ENCODE peak calls at places on chromosomes 5 and 9, in ten cellular contexts. H is gastrocnemius medialis, Z is uterus, R is ovary, G is GM12892, C is IMR-90, M is A549, S is vagina, E is right lobe of liver, L is HCT116. V is an unnamed sample.

GRCh38 chr9:99445920-99446319 is 223.8 kb downstream of the SEC61B start:
- DNase-seq in H (no peak), Z (no peak), R (no peak), G (no peak), C (no peak), M (no peak), S (no peak), E (no peak), L (no peak), V (no peak)

GRCh38 chr5:178467261-178468195 is 122.7 kb downstream of the COL23A1 start:
- DNase-seq in H (no peak), Z (peak), R (peak), G (no peak), C (peak), M (no peak), S (peak), E (no peak), L (no peak), V (no peak)

GRCh38 chr5:140443-140829 is 48.5 kb downstream of the PLEKHG4B start:
- DNase-seq in H (no peak), Z (no peak), R (no peak), G (no peak), C (no peak), M (no peak), S (no peak), E (no peak), L (no peak), V (no peak)

GRCh38 chr5:154756203-154756870 is 1.2 kb downstream of the LARP1 start:
- DNase-seq in H (peak), Z (peak), R (peak), G (no peak), C (no peak), M (no peak), S (no peak), E (peak), L (no peak), V (peak)

GRCh38 chr9:102114557-102114956 is 376.1 kb upstream of the GRIN3A start:
- DNase-seq in H (no peak), Z (no peak), R (no peak), G (no peak), C (no peak), M (no peak), S (no peak), E (peak), L (no peak), V (no peak)

GRCh38 chr9:78884611-78885150 is 587.8 kb downstream of the PSAT1 start:
- DNase-seq in H (no peak), Z (no peak), R (no peak), G (no peak), C (peak), M (no peak), S (no peak), E (no peak), L (no peak), V (no peak)

GRCh38 chr9:85212209-85212608 is 529.5 kb downstream of the AGTPBP1 start:
- DNase-seq in H (no peak), Z (no peak), R (no peak), G (no peak), C (no peak), M (no peak), S (no peak), E (no peak), L (peak), V (peak)

GRCh38 chr5:149145138-149145537 is 3.8 kb downstream of the ABLIM3 start:
- DNase-seq in H (no peak), Z (no peak), R (no peak), G (no peak), C (no peak), M (no peak), S (no peak), E (no peak), L (no peak), V (no peak)

GRCh38 chr9:134243778-134244467 is 79.6 kb upstream of the RNU6ATAC start:
- DNase-seq in H (peak), Z (no peak), R (no peak), G (no peak), C (peak), M (no peak), S (no peak), E (no peak), L (no peak), V (no peak)

GRCh38 chr5:180596115-180596667 is 4.9 kb upstream of the SCGB3A1 start:
- DNase-seq in H (no peak), Z (no peak), R (no peak), G (no peak), C (no peak), M (no peak), S (no peak), E (no peak), L (no peak), V (no peak)

GRCh38 chr9:127788337-127789011 is 2.6 kb downstream of the CDK9 start:
- DNase-seq in H (no peak), Z (no peak), R (peak), G (no peak), C (no peak), M (no peak), S (no peak), E (peak), L (no peak), V (no peak)

DNA sequence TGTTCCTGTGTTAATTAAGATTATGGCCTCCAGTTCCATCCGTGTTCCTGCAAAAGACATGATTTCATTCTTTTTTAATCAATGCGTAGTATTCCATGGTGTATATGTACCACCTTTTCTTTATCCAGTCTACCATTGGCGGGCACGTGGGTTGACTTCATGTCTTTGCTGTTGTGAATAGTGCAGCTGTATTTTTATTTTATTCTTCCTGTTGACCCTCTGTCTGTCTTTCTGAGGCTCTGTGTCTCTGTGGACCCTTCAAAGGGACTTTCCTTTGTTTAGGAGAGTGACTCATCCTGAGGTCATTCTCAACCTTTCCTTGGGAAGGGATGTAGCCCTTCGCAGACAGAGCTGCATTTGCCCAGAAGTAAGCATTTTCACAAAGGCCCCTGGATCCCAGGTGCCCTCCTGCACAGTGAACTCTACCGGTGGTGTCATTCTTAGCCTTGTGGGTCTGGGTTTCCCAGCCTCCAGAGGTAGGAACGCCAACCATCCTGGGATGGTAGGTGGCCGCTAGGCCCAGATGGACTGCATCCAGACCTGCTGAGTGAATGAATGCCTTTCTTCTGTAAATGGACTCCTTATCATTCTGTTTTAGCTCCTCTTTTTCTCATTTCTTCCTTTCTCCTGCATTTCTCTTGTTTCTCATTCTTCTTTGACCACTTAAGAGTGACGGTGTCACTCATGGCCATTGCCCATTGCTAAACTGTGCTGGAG is 22.4 kb downstream of the TRIO start:
- DNase-seq in H (no peak), Z (no peak), R (no peak), G (no peak), C (peak), M (peak), S (no peak), E (no peak), L (peak), V (no peak)
- TF ChIP-seq POLR2A in H (no peak), Z (no peak), R (no peak), G (no peak), C (no peak), M (no peak), S (no peak), E (no peak), L (no peak), V (no peak)

GRCh38 chr9:89318123-89319014 is at the start of gene SECISBP2:
- DNase-seq in H (peak), Z (peak), R (peak), G (peak), C (peak), M (peak), S (no peak), E (peak), L (peak), V (peak)
- TF ChIP-seq POLR2A in H (peak), Z (peak), R (peak), G (peak), C (peak), M (peak), S (no peak), E (peak), L (no peak), V (peak)

GRCh38 chr9:97982719-97983523 is at the start of gene ANP32B:
- DNase-seq in H (peak), Z (peak), R (peak), G (peak), C (peak), M (peak), S (no peak), E (peak), L (peak), V (peak)

GRCh38 chr9:97983524-97984187 is 515 bp downstream of the ANP32B start:
- DNase-seq in H (peak), Z (peak), R (peak), G (peak), C (peak), M (peak), S (no peak), E (peak), L (no peak), V (peak)

GRCh38 chr9:97986466-97986865 is 3.3 kb downstream of the ANP32B start:
- DNase-seq in H (peak), Z (no peak), R (no peak), G (no peak), C (no peak), M (no peak), S (no peak), E (no peak), L (no peak), V (no peak)

GRCh38 chr9:97985058-97985861 is 2.1 kb downstream of the ANP32B start:
- DNase-seq in H (no peak), Z (no peak), R (no peak), G (no peak), C (peak), M (peak), S (no peak), E (no peak), L (no peak), V (peak)

DNA sequence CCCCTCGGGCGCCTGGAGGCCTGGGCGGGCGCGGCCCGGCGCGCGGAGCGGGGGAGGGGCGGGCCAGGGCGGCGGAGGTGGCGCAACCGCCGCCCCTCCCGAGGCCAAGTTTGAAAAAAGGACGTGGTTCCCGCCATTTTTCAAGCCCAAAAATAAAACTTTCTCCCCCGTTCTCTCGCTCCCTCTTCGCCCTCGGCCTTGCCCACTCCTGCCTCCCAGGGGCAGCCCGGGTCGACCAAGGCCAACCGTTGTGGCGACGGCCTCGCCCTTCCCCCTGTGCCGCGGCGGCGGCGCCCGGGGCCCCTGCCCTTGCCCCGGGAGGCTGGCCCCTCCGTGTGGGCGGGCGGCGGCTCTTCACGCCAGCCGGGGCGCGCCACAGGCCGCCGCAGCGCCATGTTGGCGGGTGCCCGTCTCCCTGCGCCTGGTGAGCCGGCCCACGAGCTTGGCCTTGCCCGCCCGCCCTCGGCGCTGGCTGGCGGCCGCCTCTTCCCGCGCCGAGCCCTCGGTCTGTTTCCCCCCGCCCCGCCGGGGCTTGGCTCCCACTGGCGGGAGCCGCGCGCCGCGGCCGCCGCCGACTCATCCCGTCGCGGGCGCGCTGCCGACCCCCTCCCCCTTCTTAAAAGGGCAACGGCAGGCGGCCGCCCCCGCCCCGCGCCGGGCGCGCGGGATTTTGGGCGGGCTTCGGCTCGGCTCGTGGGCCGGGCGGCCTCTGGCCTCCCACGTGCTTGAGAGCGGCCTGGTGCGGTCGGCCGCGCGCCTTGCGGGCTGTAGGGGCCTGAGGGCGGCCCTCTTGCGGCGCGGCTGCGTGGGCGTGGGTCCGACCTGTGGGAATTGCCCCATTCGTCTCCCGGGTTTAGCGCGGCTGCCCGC is 1.3 kb downstream of the ANP32B start:
- DNase-seq in H (peak), Z (peak), R (peak), G (peak), C (peak), M (peak), S (no peak), E (peak), L (peak), V (peak)
- TF ChIP-seq POLR2A in H (peak), Z (peak), R (peak), G (peak), C (peak), M (peak), S (no peak), E (peak), L (no peak), V (peak)

GRCh38 chr5:81656788-81657187 is 94.1 kb downstream of the SSBP2 start:
- DNase-seq in H (no peak), Z (no peak), R (no peak), G (no peak), C (no peak), M (no peak), S (no peak), E (no peak), L (no peak), V (no peak)

GRCh38 chr5:81657386-81657785 is 93.5 kb downstream of the SSBP2 start:
- DNase-seq in H (no peak), Z (no peak), R (no peak), G (no peak), C (no peak), M (no peak), S (no peak), E (no peak), L (no peak), V (no peak)
- TF ChIP-seq POLR2A in H (no peak), Z (no peak), R (no peak), G (no peak), C (no peak), M (no peak), S (no peak), E (no peak), L (no peak), V (no peak)

GRCh38 chr9:4865685-4866084 is 72.9 kb downstream of the RCL1 start:
- DNase-seq in H (no peak), Z (no peak), R (no peak), G (no peak), C (no peak), M (no peak), S (no peak), E (no peak), L (no peak), V (no peak)
- TF ChIP-seq POLR2A in H (no peak), Z (no peak), R (no peak), G (no peak), C (no peak), M (no peak), S (no peak), E (no peak), L (no peak), V (no peak)

GRCh38 chr5:141529873-141530272 is 41.0 kb downstream of the PCDHGC5 start:
- DNase-seq in H (no peak), Z (no peak), R (no peak), G (no peak), C (no peak), M (no peak), S (no peak), E (no peak), L (no peak), V (no peak)

GRCh38 chr5:141529002-141529401 is 40.1 kb downstream of the PCDHGC5 start:
- DNase-seq in H (peak), Z (peak), R (no peak), G (no peak), C (peak), M (no peak), S (no peak), E (no peak), L (no peak), V (no peak)

GRCh38 chr5:141524604-141525597 is 36.0 kb downstream of the PCDHGC5 start:
- DNase-seq in H (peak), Z (peak), R (peak), G (no peak), C (peak), M (peak), S (no peak), E (peak), L (peak), V (peak)

GRCh38 chr5:141525659-141526058 is 36.8 kb downstream of the PCDHGC5 start:
- DNase-seq in H (no peak), Z (no peak), R (no peak), G (no peak), C (no peak), M (no peak), S (no peak), E (peak), L (no peak), V (no peak)

GRCh38 chr5:141528401-141528984 is 39.6 kb downstream of the PCDHGC5 start:
- DNase-seq in H (peak), Z (peak), R (no peak), G (no peak), C (peak), M (no peak), S (peak), E (peak), L (no peak), V (no peak)
- TF ChIP-seq POLR2A in H (no peak), Z (no peak), R (no peak), G (no peak), C (no peak), M (no peak), S (no peak), E (no peak), L (no peak), V (no peak)

DNA sequence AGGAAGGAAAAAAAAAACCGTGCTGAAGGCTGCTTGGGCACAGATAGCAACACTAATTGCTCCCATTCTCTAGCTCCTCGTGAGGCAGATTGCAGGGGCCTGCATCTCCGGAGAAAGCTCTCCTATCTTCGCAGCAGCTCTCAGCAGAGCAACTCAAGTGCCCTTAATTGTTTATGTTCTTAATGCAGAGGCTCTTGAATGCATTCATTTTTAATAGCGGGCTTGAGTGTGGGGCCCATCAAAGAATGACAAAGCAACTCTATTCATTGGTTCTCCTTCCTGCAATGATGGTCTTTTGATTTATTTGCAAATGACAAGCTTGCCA is 23.9 kb downstream of the TLE1 start:
- DNase-seq in H (no peak), Z (no peak), R (no peak), G (no peak), C (no peak), M (no peak), S (no peak), E (no peak), L (no peak), V (no peak)
- TF ChIP-seq POLR2A in H (no peak), Z (no peak), R (no peak), G (no peak), C (no peak), M (no peak), S (no peak), E (no peak), L (no peak), V (no peak)

GRCh38 chr5:43123887-43124286 is 3.2 kb downstream of the ZNF131 start:
- DNase-seq in H (no peak), Z (no peak), R (no peak), G (no peak), C (no peak), M (no peak), S (no peak), E (no peak), L (no peak), V (no peak)

GRCh38 chr5:43121565-43122484 is 1.1 kb downstream of the ZNF131 start:
- DNase-seq in H (no peak), Z (no peak), R (peak), G (no peak), C (peak), M (peak), S (peak), E (no peak), L (no peak), V (peak)

GRCh38 chr5:43117092-43117491 is 3.6 kb upstream of the ZNF131 start:
- DNase-seq in H (peak), Z (no peak), R (no peak), G (no peak), C (no peak), M (no peak), S (no peak), E (no peak), L (no peak), V (no peak)

GRCh38 chr5:43115968-43116367 is 4.7 kb upstream of the ZNF131 start:
- DNase-seq in H (no peak), Z (no peak), R (no peak), G (no peak), C (no peak), M (no peak), S (no peak), E (no peak), L (no peak), V (no peak)

DNA sequence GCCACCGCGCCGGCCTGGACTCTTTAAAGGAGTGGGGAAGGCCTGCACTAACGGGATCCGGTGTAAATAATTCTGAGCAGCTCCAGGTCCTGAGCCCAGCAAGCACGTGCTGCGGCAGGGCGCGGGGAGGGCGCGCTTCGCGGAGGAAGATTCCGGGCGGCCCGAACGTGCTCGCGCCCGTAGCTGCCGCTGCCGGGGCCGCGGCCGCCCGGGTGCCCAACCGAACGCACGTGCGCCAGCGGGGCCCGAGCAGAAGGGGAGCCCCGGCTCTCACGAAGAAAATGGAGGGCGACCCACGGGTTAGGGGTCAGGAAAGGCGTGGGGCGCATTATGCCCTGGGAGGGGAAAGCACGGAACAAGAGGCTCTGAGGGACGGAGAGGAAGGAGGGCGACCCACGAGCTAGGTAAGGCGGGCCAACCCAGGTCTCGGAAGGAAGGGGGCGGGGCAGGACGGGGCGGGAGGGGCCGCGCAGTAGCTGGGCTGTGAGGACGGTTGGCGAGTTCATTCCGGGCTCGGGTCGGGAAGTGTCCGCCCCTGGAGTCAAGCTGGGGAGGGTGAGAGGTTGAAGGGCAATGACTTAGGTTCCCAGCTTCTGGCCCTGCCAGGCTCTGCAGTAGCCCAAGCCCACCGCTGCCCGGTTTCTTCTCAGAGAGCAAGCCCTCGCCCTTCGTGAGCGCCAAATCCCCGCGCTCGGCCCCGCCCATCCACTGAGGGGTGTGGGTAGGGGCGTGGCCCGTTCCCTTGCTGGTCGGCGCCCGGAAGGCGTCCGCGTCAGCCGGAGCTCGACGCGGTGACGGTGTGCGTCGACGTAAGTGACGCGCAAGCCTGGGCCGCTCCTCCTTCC is at the start of gene ZNF131:
- DNase-seq in H (peak), Z (peak), R (peak), G (peak), C (peak), M (peak), S (no peak), E (peak), L (peak), V (peak)
- TF ChIP-seq POLR2A in H (no peak), Z (no peak), R (peak), G (peak), C (peak), M (peak), S (no peak), E (peak), L (peak), V (peak)

V was measured in H54.